ENCODE peak calls at places on chromosomes 12 and 14, in nine cellular contexts. H is stomach, U is heart right ventricle, T is cardiac fibroblast, S is endodermal cell, J is AG04450, L is AG04449, G is colonic mucosa, E is omental fat pad. W is an unnamed sample.

GRCh38 chr12:70664463-70664862 is 27.2 kb upstream of the PTPRB start:
- DNase-seq in T (peak; percentile 8), L (no peak), H (no peak), U (no peak), S (peak; percentile 59), J (no peak), G (no peak), E (no peak), W (no peak)

GRCh38 chr12:6273209-6273928 is 37.1 kb upstream of the PLEKHG6 start:
- DNase-seq in L (no peak), H (no peak), J (no peak), G (no peak), U (no peak), S (peak; percentile 81), E (no peak), T (no peak), W (no peak)

GRCh38 chr14:68841030-68841809 is 48.4 kb upstream of the ZFP36L1 start:
- DNase-seq in G (no peak), S (no peak), H (no peak), J (peak; percentile 45), U (no peak), L (no peak), E (no peak), T (peak; percentile 44), W (no peak)

GRCh38 chr12:129372876-129373275 is 519.6 kb downstream of the GLT1D1 start:
- DNase-seq in E (no peak), U (no peak), J (no peak), G (peak; percentile 32), H (no peak), S (no peak), T (no peak), L (no peak), W (no peak)

GRCh38 chr12:26803552-26803951 is 29.4 kb downstream of the ITPR2 start:
- DNase-seq in H (no peak), G (no peak), L (peak; percentile 31), T (peak; percentile 44), E (no peak), J (no peak), U (no peak), S (no peak), W (no peak)

GRCh38 chr12:1606021-1606622 is 11.7 kb upstream of the FBXL14 start:
- DNase-seq in U (peak; percentile 90), G (peak; percentile 96), J (peak; percentile 45), T (peak; percentile 95), E (peak; percentile 96), L (no peak), H (peak; percentile 96), S (peak; percentile 91), W (peak; percentile 64)

GRCh38 chr12:89461649-89462612 is 62.7 kb downstream of the GALNT4 start:
- DNase-seq in U (no peak), H (no peak), L (no peak), G (no peak), E (no peak), T (peak; percentile 89), J (peak; percentile 58), S (no peak), W (peak; percentile 44)

GRCh38 chr12:89427508-89428156 is 75.3 kb upstream of the DUSP6 start:
- DNase-seq in H (no peak), G (no peak), T (peak; percentile 52), J (no peak), L (no peak), E (no peak), U (no peak), S (no peak), W (no peak)

GRCh38 chr14:88616697-88617096 is 53.9 kb downstream of the ZC3H14 start:
- DNase-seq in S (no peak), G (no peak), H (no peak), L (no peak), T (no peak), U (no peak), J (no peak), E (no peak), W (no peak)

GRCh38 chr12:90989617-90990232 is 15.0 kb downstream of the EPYC start:
- DNase-seq in H (no peak), T (no peak), U (peak; percentile 8), S (no peak), G (no peak), L (no peak), J (no peak), E (no peak), W (no peak)

GRCh38 chr12:113403435-113404415 is at the start of gene SDS:
- DNase-seq in U (peak; percentile 73), G (peak; percentile 28), S (peak; percentile 60), J (peak; percentile 16), H (peak; percentile 31), T (peak; percentile 23), E (no peak), L (no peak), W (no peak)

GRCh38 chr12:62522984-62523383 is 56.4 kb downstream of the MON2 start:
- DNase-seq in L (no peak), E (no peak), S (no peak), H (no peak), J (no peak), T (peak; percentile 22), G (no peak), U (no peak), W (no peak)

GRCh38 chr14:78356406-78356805 is 186.2 kb downstream of the NRXN3 start:
- DNase-seq in G (no peak), H (no peak), T (no peak), S (no peak), U (no peak), L (no peak), E (no peak), J (no peak), W (no peak)

GRCh38 chr12:132866251-132866828 is 21.1 kb downstream of the CHFR start:
- DNase-seq in S (no peak), U (no peak), L (peak; percentile 28), J (peak; percentile 15), H (no peak), T (peak; percentile 87), E (no peak), G (no peak), W (no peak)

GRCh38 chr14:65079201-65079600 is 23.1 kb downstream of the MAX start:
- DNase-seq in E (no peak), J (no peak), H (no peak), T (peak; percentile 49), S (no peak), L (no peak), U (no peak), G (no peak), W (no peak)

GRCh38 chr12:59736786-59737185 is 141.0 kb downstream of the SLC16A7 start:
- DNase-seq in T (peak; percentile 75), G (no peak), J (peak; percentile 68), E (no peak), L (peak; percentile 83), U (no peak), S (peak; percentile 61), H (no peak), W (no peak)

GRCh38 chr12:132179431-132180362 is 35.4 kb downstream of the NOC4L start:
- DNase-seq in G (no peak), S (no peak), J (no peak), H (no peak), T (no peak), E (no peak), L (no peak), U (no peak), W (no peak)

GRCh38 chr12:82425241-82425640 is 66.9 kb downstream of the METTL25 start:
- DNase-seq in G (no peak), L (no peak), H (no peak), U (no peak), S (no peak), T (peak; percentile 66), E (no peak), J (no peak), W (no peak)

GRCh38 chr14:70789361-70789760 is 20.0 kb downstream of the MAP3K9 start:
- DNase-seq in L (no peak), E (no peak), H (no peak), S (no peak), J (no peak), G (no peak), T (peak; percentile 50), U (no peak), W (no peak)

GRCh38 chr12:49612210-49612609 is 6.8 kb upstream of the FAM186B start:
- DNase-seq in G (no peak), S (no peak), T (no peak), U (no peak), L (no peak), H (no peak), E (no peak), J (no peak), W (no peak)
- TF ChIP-seq CTCF in G (no peak), S (no peak), T (no peak), U (no peak), L (no peak), H (no peak), E (no peak), J (no peak), W (no peak)

GRCh38 chr12:68303850-68304249 is 28.3 kb downstream of the MDM1 start:
- DNase-seq in G (no peak), U (no peak), L (no peak), J (no peak), T (peak; percentile 61), H (no peak), E (no peak), S (no peak), W (no peak)
- TF ChIP-seq CTCF in G (no peak), U (no peak), L (no peak), J (no peak), T (no peak), H (no peak), E (no peak), S (no peak), W (no peak)

DNA sequence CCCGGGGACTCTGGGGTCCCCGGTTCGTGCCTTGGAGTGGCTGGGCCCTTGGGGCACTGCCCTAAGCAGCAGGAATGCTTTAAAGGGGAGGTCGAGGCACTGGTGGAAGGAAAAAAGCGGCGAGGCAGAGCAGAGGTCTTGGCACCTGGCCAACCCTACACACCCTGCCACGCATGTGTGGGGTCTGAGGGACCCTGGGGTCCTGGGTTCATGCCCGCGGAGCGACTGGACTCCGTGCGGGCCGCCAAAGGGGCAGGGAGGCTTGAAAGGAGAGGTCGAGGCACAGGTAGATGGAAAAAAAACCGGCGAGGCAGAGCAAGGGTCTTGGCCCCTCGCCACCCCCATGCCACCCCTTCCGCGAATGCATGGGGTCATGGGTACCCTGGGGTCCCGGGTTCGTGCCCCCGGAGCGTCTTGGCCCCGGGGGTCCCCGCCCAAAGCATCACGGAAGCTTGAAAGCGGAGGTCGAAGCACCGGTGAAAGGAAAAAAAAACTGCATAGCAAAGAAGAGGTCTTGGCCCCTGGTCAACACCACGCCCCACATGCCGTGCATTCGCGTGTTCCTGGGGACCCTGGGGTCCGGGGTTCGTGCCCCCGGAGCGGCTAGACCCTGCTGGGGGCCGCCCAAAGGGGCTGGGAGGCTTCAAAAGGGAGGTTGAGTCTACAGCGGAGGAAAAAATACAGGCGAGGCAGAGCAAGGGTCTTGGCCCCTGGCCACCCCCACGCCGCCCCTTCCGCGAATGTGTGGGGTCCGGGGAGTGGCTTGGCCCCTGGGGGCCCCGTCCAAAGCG is 312.9 kb downstream of the ALG10 start:
- DNase-seq in L (no peak), E (no peak), J (no peak), S (no peak), T (no peak), G (no peak), H (no peak), U (no peak), W (no peak)
- TF ChIP-seq CTCF in L (no peak), E (no peak), J (no peak), S (no peak), T (no peak), G (no peak), H (no peak), U (no peak), W (no peak)

DNA sequence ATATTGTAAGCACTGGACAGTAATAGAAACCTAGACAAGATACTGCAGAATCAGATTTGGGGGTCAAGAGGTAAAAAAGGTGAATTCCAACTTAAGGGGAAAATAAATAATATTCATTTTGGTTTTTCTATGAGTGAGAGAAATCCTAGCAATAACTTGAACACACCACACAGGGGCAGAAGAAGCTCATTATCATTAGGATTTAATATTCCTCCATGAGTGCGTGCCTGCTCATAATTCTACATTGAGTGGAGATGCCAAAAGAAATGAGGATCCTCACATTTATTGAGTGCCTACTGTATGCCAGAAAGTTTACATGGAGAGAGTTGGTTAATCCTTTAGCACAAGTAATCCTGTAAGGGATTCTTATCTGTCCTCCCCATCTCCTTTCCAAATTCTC is 40.5 kb upstream of the C14orf132 start:
- DNase-seq in U (no peak), H (no peak), L (no peak), J (peak; percentile 13), G (no peak), T (peak; percentile 53), S (no peak), E (no peak), W (no peak)
- TF ChIP-seq CTCF in U (peak; percentile 54), H (no peak), L (peak; percentile 37), J (peak; percentile 56), G (no peak), T (peak; percentile 25), S (peak; percentile 59), E (no peak), W (peak; percentile 64)

W was measured in LNCaP clone FGC.